ENCODE peak calls at places on chromosome X, in five cellular contexts. E is IMR-90, A is foreskin fibroblast, J is AG10803, R is HCT116. U is an unnamed sample.

GRCh38 chrX:8784162-8784561 is 17.0 kb downstream of the FAM9A start:
- DNase-seq in E (no peak), J (no peak), A (no peak), R (no peak), U (no peak)

GRCh38 chrX:67636532-67636931 is 92.7 kb downstream of the AR start:
- DNase-seq in R (no peak), A (peak; percentile 65), J (no peak), E (no peak), U (no peak)

GRCh38 chrX:109890910-109891502 is 111.9 kb upstream of the TMEM164 start:
- DNase-seq in J (peak; percentile 48), A (peak; percentile 67), E (peak; percentile 59), R (peak; percentile 43), U (peak; percentile 18)

GRCh38 chrX:45518552-45518951 is 317.9 kb upstream of the DIPK2B start:
- DNase-seq in A (peak; percentile 39), R (no peak), E (no peak), J (no peak), U (no peak)

GRCh38 chrX:34341258-34341657 is 209.1 kb upstream of the FAM47A start:
- DNase-seq in J (no peak), E (no peak), A (no peak), R (no peak), U (no peak)

GRCh38 chrX:105876658-105877057 is 54.3 kb downstream of the NRK start:
- DNase-seq in A (peak; percentile 17), R (peak; percentile 29), J (no peak), E (peak; percentile 19), U (no peak)

GRCh38 chrX:110322603-110323002 is 4.7 kb upstream of the AMMECR1 start:
- DNase-seq in A (peak; percentile 52), E (peak; percentile 28), J (peak; percentile 40), R (no peak), U (no peak)

GRCh38 chrX:54865208-54865607 is 55.4 kb upstream of the TRO start:
- DNase-seq in E (no peak), A (no peak), J (no peak), R (no peak), U (no peak)

GRCh38 chrX:66015906-66016689 is 23.8 kb downstream of the VSIG4 start:
- DNase-seq in A (no peak), J (no peak), R (no peak), E (no peak), U (no peak)

GRCh38 chrX:44264936-44265335 is 78.5 kb downstream of the EFHC2 start:
- DNase-seq in A (no peak), E (no peak), J (no peak), R (no peak), U (no peak)

GRCh38 chrX:17078031-17078730 is 131.7 kb downstream of the REPS2 start:
- DNase-seq in J (peak; percentile 58), R (no peak), A (peak; percentile 56), E (peak; percentile 13), U (no peak)

GRCh38 chrX:103839404-103839803 is 7.3 kb upstream of the RAB9B start:
- DNase-seq in E (no peak), J (no peak), R (no peak), A (no peak), U (no peak)

GRCh38 chrX:136555694-136556093 is 23.7 kb downstream of the VGLL1 start:
- DNase-seq in R (no peak), J (no peak), A (no peak), E (no peak), U (no peak)

GRCh38 chrX:48558270-48558669 is 16.0 kb upstream of the RBM3 start:
- DNase-seq in R (no peak), J (peak; percentile 76), A (peak; percentile 82), E (peak; percentile 87), U (no peak)

GRCh38 chrX:153225438-153226098 is 46.5 kb downstream of the MAGEA1 start:
- DNase-seq in R (no peak), J (no peak), A (no peak), E (no peak), U (no peak)

GRCh38 chrX:74248889-74249288 is 55.1 kb upstream of the ZCCHC13 start:
- DNase-seq in A (peak; percentile 37), E (no peak), J (peak; percentile 8), R (no peak), U (no peak)

GRCh38 chrX:129193357-129193756 is 329.9 kb downstream of the SMARCA1 start:
- DNase-seq in J (no peak), E (no peak), A (no peak), R (no peak), U (no peak)

GRCh38 chrX:19931146-19931545 is 43.7 kb upstream of the SH3KBP1 start:
- DNase-seq in R (no peak), J (peak; percentile 21), E (no peak), A (peak; percentile 37), U (no peak)

GRCh38 chrX:9871871-9872270 is 85.6 kb downstream of the SHROOM2 start:
- DNase-seq in A (peak; percentile 8), J (peak; percentile 36), R (no peak), E (peak; percentile 27), U (no peak)

GRCh38 chrX:103356897-103357296 is 591 bp downstream of the TCEAL9 start:
- DNase-seq in E (no peak), R (no peak), J (no peak), A (peak; percentile 30), U (no peak)

GRCh38 chrX:44317196-44317595 is 26.3 kb downstream of the EFHC2 start:
- DNase-seq in E (no peak), J (no peak), A (no peak), R (no peak), U (no peak)

GRCh38 chrX:39854772-39855747 is 242.7 kb downstream of the BCOR start:
- DNase-seq in E (no peak), J (no peak), R (no peak), A (no peak), U (peak; percentile 76)

GRCh38 chrX:118423558-118423957 is 72.1 kb upstream of the DOCK11 start:
- DNase-seq in R (no peak), E (no peak), A (no peak), J (no peak), U (peak; percentile 4)

GRCh38 chrX:65821721-65822496 is 154.5 kb downstream of the MSN start:
- DNase-seq in J (no peak), A (peak; percentile 1), R (no peak), E (no peak), U (no peak)

GRCh38 chrX:37380256-37380655 is 31.1 kb downstream of the PRRG1 start:
- DNase-seq in E (no peak), R (no peak), J (no peak), A (no peak), U (no peak)

GRCh38 chrX:119688856-119689455 is 4.0 kb downstream of the SEPTIN6 start:
- DNase-seq in R (no peak), J (no peak), A (no peak), E (no peak), U (no peak)

DNA sequence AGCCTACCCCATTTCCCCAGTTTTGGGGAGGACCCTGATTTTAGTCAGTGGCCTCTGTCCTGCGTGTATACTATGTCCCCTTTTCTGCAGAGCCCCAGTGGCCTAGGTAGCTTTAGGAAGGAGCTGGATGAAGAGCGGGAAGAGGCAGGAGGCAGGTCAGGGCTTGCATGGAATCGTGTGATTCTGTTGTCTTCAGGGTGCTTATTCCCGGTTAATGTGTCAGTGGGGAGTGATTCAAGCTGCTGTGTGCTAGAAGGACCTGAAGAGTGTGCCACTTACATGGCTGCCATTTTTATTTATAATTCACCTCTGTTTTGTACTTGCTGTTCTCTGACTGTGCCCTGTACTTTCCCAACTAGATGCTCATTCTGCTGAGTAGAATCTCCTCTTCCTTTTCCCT is 127.3 kb upstream of the AMOT start:
- DNase-seq in J (no peak), R (no peak), E (no peak), A (no peak), U (no peak)
- TF ChIP-seq CTCF in J (no peak), R (no peak), E (no peak), A (no peak), U (no peak)

GRCh38 chrX:18490816-18491215 is 65.4 kb downstream of the CDKL5 start:
- DNase-seq in A (peak; percentile 14), E (peak; percentile 18), J (no peak), R (no peak), U (no peak)
- TF ChIP-seq CTCF in A (no peak), E (no peak), J (no peak), R (no peak), U (no peak)

GRCh38 chrX:143788265-143788664 is 67.7 kb upstream of the SPANXN2 start:
- DNase-seq in J (peak; percentile 22), R (no peak), E (no peak), A (no peak), U (no peak)
- TF ChIP-seq CTCF in J (peak; percentile 54), R (no peak), E (peak; percentile 25), A (peak; percentile 13), U (peak; percentile 4)

DNA sequence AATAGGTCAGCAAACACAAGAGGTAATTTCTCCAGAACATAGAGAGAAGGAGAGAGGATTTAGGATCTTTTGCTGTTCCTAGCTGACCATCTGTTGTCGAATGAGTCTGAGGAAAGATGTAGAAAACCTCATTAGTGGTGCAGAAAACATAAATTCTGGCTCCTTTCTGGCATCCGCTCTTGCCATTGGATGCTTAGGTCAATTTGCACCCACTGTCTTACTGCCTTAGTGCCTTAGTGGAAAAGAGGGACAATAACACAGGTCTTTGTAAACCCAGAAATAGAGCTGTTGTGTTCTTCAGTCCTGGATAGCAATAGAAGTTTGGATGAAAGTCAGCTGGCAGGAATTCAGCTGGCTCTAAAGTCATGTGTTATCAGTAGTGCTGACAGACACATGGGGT is 78.1 kb downstream of the GLRA2 start:
- DNase-seq in R (no peak), E (no peak), J (no peak), A (no peak), U (no peak)
- TF ChIP-seq CTCF in R (no peak), E (no peak), J (no peak), A (no peak), U (no peak)

DNA sequence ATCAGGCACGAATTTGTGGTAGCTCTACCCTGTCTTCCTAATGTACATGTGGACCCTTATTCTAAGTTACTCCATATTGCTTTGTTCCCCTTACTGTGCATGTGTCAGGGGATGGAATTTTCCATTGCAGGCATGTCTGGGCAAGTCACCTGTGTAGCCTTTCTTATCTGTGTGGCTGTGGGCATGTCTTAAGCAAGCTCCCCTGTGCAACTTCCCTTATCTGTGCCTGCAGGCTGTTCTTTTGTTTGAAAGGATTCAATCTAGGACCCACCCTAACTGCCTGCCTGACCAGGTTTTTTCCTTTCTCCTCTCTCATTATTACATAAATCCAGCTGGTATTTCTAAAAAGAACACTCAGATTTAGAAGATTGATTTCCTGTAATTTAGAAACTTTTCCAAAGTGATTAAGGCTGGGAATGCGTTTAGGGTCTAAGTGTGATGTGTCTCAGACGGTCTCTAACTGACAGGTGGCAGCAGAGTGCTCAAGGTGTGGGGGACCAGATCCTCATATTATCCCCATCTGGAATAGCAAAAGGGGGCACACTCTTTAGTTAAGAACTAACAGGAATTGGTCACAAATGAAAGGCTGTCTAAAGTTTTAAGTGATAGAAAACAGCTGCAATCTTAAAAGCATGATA is 198.9 kb upstream of the PPP1R2C start:
- DNase-seq in R (no peak), J (no peak), E (no peak), A (no peak), U (no peak)
- TF ChIP-seq CTCF in R (no peak), J (no peak), E (no peak), A (no peak), U (no peak)

U was measured in GM12864.